ENCODE peak calls at places on chromosome 2, in nine cellular contexts. S is HCT116, L is A549, N is SK-N-SH, E is Panc1, J is GM23338, A is HepG2, T is K562, M is GM12878. X is an unnamed sample.

GRCh38 chr2:103615706-103616105 is 853.9 kb downstream of the TMEM182 start:
- DNase-seq in M (no peak), L (no peak), N (no peak), S (no peak), A (no peak), J (no peak), E (no peak), T (no peak), X (no peak)

GRCh38 chr2:37871453-37872191 is 53.5 kb upstream of the RMDN2 start:
- DNase-seq in T (no peak), J (no peak), E (no peak), N (no peak), L (no peak), S (no peak), A (no peak), M (no peak), X (no peak)

GRCh38 chr2:179410552-179411356 is 146.1 kb upstream of the SESTD1 start:
- DNase-seq in M (no peak), J (peak), N (peak), E (no peak), A (peak), L (peak), S (peak), T (peak), X (peak)

GRCh38 chr2:1730047-1730937 is 14.0 kb downstream of the PXDN start:
- DNase-seq in S (no peak), E (no peak), L (no peak), A (no peak), J (peak), T (no peak), N (peak), M (no peak), X (no peak)

GRCh38 chr2:133342283-133342895 is 225.9 kb downstream of the NCKAP5 start:
- DNase-seq in M (no peak), J (peak), S (no peak), E (no peak), L (no peak), T (no peak), A (no peak), N (no peak), X (no peak)

GRCh38 chr2:174835797-174836255 is 71.6 kb upstream of the CHRNA1 start:
- DNase-seq in S (no peak), M (no peak), L (no peak), N (no peak), T (no peak), E (no peak), J (peak), A (no peak), X (no peak)

GRCh38 chr2:216888907-216889622 is 29.2 kb upstream of the TNP1 start:
- DNase-seq in N (no peak), L (no peak), A (no peak), E (no peak), M (no peak), S (no peak), J (peak), T (no peak), X (no peak)

GRCh38 chr2:103445356-103445755 is 683.5 kb downstream of the TMEM182 start:
- DNase-seq in J (no peak), N (no peak), A (no peak), E (no peak), S (no peak), T (peak), M (no peak), L (no peak), X (no peak)

GRCh38 chr2:8892149-8892548 is 54.7 kb upstream of the KIDINS220 start:
- DNase-seq in S (no peak), N (no peak), T (no peak), M (no peak), L (no peak), J (no peak), E (no peak), A (no peak), X (no peak)

GRCh38 chr2:240644859-240645301 is 19.6 kb downstream of the GPR35 start:
- DNase-seq in M (no peak), S (no peak), E (no peak), L (no peak), N (peak), J (no peak), A (no peak), T (no peak), X (no peak)

GRCh38 chr2:163565192-163565591 is 170.6 kb downstream of the FIGN start:
- DNase-seq in M (no peak), A (no peak), J (no peak), E (no peak), N (no peak), T (no peak), L (no peak), S (no peak), X (no peak)

GRCh38 chr2:8907764-8908163 is 70.4 kb upstream of the KIDINS220 start:
- DNase-seq in M (no peak), J (no peak), A (no peak), T (no peak), S (no peak), L (no peak), E (no peak), N (peak), X (no peak)

GRCh38 chr2:210707900-210708299 is 151.5 kb downstream of the CPS1 start:
- DNase-seq in L (no peak), M (no peak), A (no peak), J (no peak), N (no peak), S (no peak), E (no peak), T (no peak), X (no peak)

GRCh38 chr2:42250925-42251324 is 81.8 kb downstream of the EML4 start:
- DNase-seq in A (no peak), S (no peak), L (no peak), N (no peak), E (no peak), J (no peak), M (no peak), T (no peak), X (no peak)

GRCh38 chr2:240600451-240600961 is 14.0 kb downstream of the CAPN10 start:
- DNase-seq in T (no peak), S (no peak), N (no peak), A (no peak), L (no peak), M (no peak), J (no peak), E (no peak), X (no peak)

GRCh38 chr2:67616749-67617148 is 219.6 kb downstream of the ETAA1 start:
- DNase-seq in J (no peak), L (no peak), S (no peak), N (peak), A (no peak), T (no peak), E (no peak), M (peak), X (no peak)

GRCh38 chr2:134440336-134440909 is 186.6 kb downstream of the MGAT5 start:
- DNase-seq in L (no peak), S (no peak), J (no peak), E (no peak), A (no peak), N (no peak), T (no peak), M (no peak), X (no peak)

GRCh38 chr2:180240774-180241173 is 233.7 kb upstream of the CWC22 start:
- DNase-seq in S (peak), J (peak), A (no peak), M (no peak), E (peak), T (no peak), L (peak), N (no peak), X (no peak)

GRCh38 chr2:127226520-127227263 is 6.6 kb upstream of the CYP27C1 start:
- DNase-seq in J (no peak), T (peak), M (peak), L (peak), N (no peak), A (peak), S (peak), E (peak), X (no peak)

GRCh38 chr2:73931531-73932500 is 5.1 kb downstream of the DGUOK start:
- DNase-seq in E (no peak), T (no peak), S (no peak), J (no peak), L (no peak), M (no peak), N (no peak), A (no peak), X (no peak)

DNA sequence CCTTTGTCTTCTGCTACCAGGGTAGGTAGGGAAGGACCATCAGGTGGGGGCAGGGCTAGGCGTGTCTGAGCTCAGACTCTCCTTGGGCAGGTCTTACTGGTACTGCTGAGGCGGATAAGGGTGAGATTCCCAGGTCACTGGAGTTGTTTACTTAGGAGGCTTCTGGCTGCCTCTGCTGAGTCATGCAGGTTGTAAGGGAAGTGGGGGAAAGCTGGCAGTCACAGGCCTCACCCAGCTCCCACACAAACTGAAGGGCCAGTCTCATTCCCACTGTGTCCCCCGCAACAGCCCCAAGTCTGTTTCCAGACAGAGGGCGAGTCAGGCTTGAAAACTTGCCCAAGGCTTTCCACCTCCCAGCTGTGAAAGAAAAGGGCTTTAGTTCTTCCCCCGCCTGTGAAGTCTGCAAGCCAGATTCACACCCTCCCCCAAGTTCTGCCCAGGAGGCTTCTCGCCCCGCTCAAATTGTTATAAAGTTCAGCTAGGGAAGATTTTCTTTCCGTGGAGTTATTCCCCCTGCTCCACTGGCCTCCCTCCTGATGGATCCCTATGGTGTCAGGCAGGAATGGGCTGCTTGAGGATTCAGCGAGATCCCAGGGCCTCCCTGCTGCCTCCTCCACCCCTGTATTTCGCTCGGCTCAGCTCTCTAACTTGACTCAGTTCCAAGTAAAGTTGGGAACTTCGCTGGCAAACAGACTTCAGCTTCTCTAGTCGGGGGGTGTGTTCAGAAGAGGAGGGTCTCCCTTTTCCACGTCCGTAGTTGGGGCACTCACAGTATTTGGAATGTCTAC is 248.6 kb downstream of the NR4A2 start:
- DNase-seq in T (peak), L (peak), S (peak), E (no peak), M (no peak), J (no peak), A (no peak), N (no peak), X (peak)
- TF ChIP-seq REST in T (no peak), L (no peak), S (no peak), E (no peak), M (no peak), J (no peak), A (no peak), N (no peak), X (no peak)

GRCh38 chr2:108993095-108993937 is 4.3 kb upstream of the EDAR start:
- DNase-seq in E (no peak), J (no peak), M (no peak), A (peak), L (no peak), N (no peak), T (no peak), S (no peak), X (no peak)

GRCh38 chr2:108994250-108994649 is 5.2 kb upstream of the EDAR start:
- DNase-seq in T (no peak), S (no peak), J (no peak), L (no peak), N (no peak), A (no peak), E (no peak), M (no peak), X (no peak)

GRCh38 chr2:108988076-108988795 is 784 bp downstream of the EDAR start:
- DNase-seq in T (no peak), N (no peak), M (no peak), E (no peak), L (no peak), A (no peak), S (no peak), J (no peak), X (no peak)

GRCh38 chr2:108987111-108987510 is 1.9 kb downstream of the EDAR start:
- DNase-seq in N (no peak), J (no peak), E (no peak), L (no peak), S (no peak), M (no peak), A (no peak), T (no peak), X (no peak)

GRCh38 chr2:108988796-108989713 is at the start of gene EDAR:
- DNase-seq in J (peak), L (peak), T (peak), N (peak), M (no peak), S (peak), E (no peak), A (peak), X (no peak)
- TF ChIP-seq REST in J (no peak), L (no peak), T (no peak), N (no peak), M (no peak), S (no peak), E (no peak), A (no peak), X (no peak)

GRCh38 chr2:206670531-206671319 is 28.4 kb downstream of the FAM237A start:
- DNase-seq in L (no peak), A (peak), N (no peak), E (no peak), S (no peak), J (no peak), T (no peak), M (no peak), X (no peak)
- TF ChIP-seq REST in L (no peak), A (no peak), N (no peak), E (no peak), S (peak), J (no peak), T (no peak), M (no peak), X (no peak)

GRCh38 chr2:187500585-187501359 is 52.7 kb upstream of the CALCRL start:
- DNase-seq in A (peak), T (peak), E (peak), L (peak), M (no peak), S (peak), J (peak), N (no peak), X (no peak)
- TF ChIP-seq REST in A (no peak), T (no peak), E (no peak), L (no peak), M (no peak), S (no peak), J (no peak), N (no peak), X (no peak)

GRCh38 chr2:150133623-150134022 is 353.8 kb downstream of the RND3 start:
- DNase-seq in N (no peak), T (peak), J (no peak), S (peak), L (peak), A (peak), M (peak), E (peak), X (peak)
- TF ChIP-seq REST in N (no peak), T (no peak), J (no peak), S (no peak), L (no peak), A (no peak), M (no peak), E (no peak), X (no peak)

GRCh38 chr2:46351388-46352141 is 54.4 kb downstream of the EPAS1 start:
- DNase-seq in L (no peak), N (no peak), T (no peak), J (peak), M (no peak), E (no peak), A (no peak), S (no peak), X (no peak)
- TF ChIP-seq REST in L (no peak), N (no peak), T (no peak), J (no peak), M (no peak), E (no peak), A (no peak), S (no peak), X (no peak)

GRCh38 chr2:41234093-41234492 is 782.2 kb upstream of the SLC8A1 start:
- DNase-seq in L (no peak), N (no peak), E (no peak), S (no peak), J (peak), M (no peak), A (no peak), T (no peak), X (no peak)
- TF ChIP-seq REST in L (no peak), N (no peak), E (no peak), S (no peak), J (no peak), M (no peak), A (no peak), T (no peak), X (no peak)

GRCh38 chr2:138775725-138776124 is 4.5 kb downstream of the NXPH2 start:
- DNase-seq in A (no peak), T (no peak), L (no peak), N (no peak), E (no peak), S (no peak), M (no peak), J (no peak), X (no peak)
- TF ChIP-seq REST in A (no peak), T (no peak), L (no peak), N (no peak), E (no peak), S (no peak), M (no peak), J (no peak), X (no peak)

X was measured in HL-60.